ENCODE peak calls at places on chromosome 15, in four cellular contexts. X, T, Z and L are unnamed samples.

GRCh38 chr15:91319715-91320059 is 219.6 kb downstream of the SV2B start:
- DNase-seq in T (no peak), Z (no peak), X (no peak), L (no peak)

GRCh38 chr15:68627476-68627875 is 48.7 kb downstream of the CORO2B start:
- DNase-seq in Z (no peak), T (no peak), X (no peak), L (no peak)

GRCh38 chr15:75067123-75067854 is 43.9 kb downstream of the PPCDC start:
- DNase-seq in T (no peak), Z (no peak), X (no peak), L (peak)

GRCh38 chr15:35168464-35168863 is 83.4 kb upstream of the NANOGP8 start:
- DNase-seq in Z (no peak), X (no peak), T (no peak), L (peak)

GRCh38 chr15:73926191-73927002 is at the start of gene LOXL1:
- DNase-seq in T (no peak), Z (peak), X (peak), L (peak)

GRCh38 chr15:35252351-35252865 is 167.3 kb upstream of the NANOGP8 start:
- DNase-seq in X (no peak), T (no peak), Z (no peak), L (no peak)

GRCh38 chr15:90873998-90874605 is 5.7 kb downstream of the FURIN start:
- DNase-seq in T (no peak), X (peak), Z (no peak), L (no peak)

GRCh38 chr15:94125698-94126097 is 105.7 kb upstream of the MCTP2 start:
- DNase-seq in X (no peak), Z (no peak), T (no peak), L (no peak)

GRCh38 chr15:98676586-98677270 is 28.4 kb downstream of the IGF1R start:
- DNase-seq in X (no peak), T (no peak), Z (no peak), L (no peak)

GRCh38 chr15:98719169-98719515 is 70.8 kb downstream of the IGF1R start:
- DNase-seq in X (no peak), Z (peak), T (no peak), L (no peak)

GRCh38 chr15:35674873-35675781 is 129.2 kb upstream of the DPH6 start:
- DNase-seq in X (no peak), Z (no peak), T (no peak), L (peak)

GRCh38 chr15:60423540-60423939 is 25.8 kb upstream of the ANXA2 start:
- DNase-seq in X (no peak), T (peak), Z (peak), L (peak)

GRCh38 chr15:29685156-29686078 is 136.9 kb downstream of the TJP1 start:
- DNase-seq in X (no peak), Z (no peak), T (no peak), L (peak)

GRCh38 chr15:89820651-89821611 is 6.3 kb upstream of the ANPEP start:
- DNase-seq in X (no peak), T (no peak), Z (peak), L (peak)

GRCh38 chr15:69712999-69713398 is 260.4 kb downstream of the RPLP1 start:
- DNase-seq in T (no peak), X (no peak), Z (no peak), L (no peak)

GRCh38 chr15:85411992-85412538 is 31.7 kb downstream of the AKAP13 start:
- DNase-seq in T (no peak), X (no peak), Z (peak), L (no peak)

GRCh38 chr15:58472221-58472620 is 40.4 kb downstream of the LIPC start:
- DNase-seq in X (no peak), Z (no peak), T (no peak), L (no peak)

GRCh38 chr15:65833501-65834220 is 35.6 kb upstream of the RAB11A start:
- DNase-seq in T (no peak), X (no peak), Z (no peak), L (peak)

GRCh38 chr15:98321916-98322315 is 326.4 kb upstream of the IGF1R start:
- DNase-seq in T (no peak), Z (no peak), X (no peak), L (no peak)

GRCh38 chr15:60704129-60704528 is 225.2 kb upstream of the ICE2 start:
- DNase-seq in Z (no peak), T (no peak), X (no peak), L (no peak)

GRCh38 chr15:27757050-27757449 is 342.1 kb downstream of the OCA2 start:
- DNase-seq in Z (no peak), T (no peak), X (no peak), L (no peak)

GRCh38 chr15:40949756-40950207 is 3.5 kb upstream of the CHAC1 start:
- DNase-seq in X (no peak), Z (no peak), T (no peak), L (no peak)

GRCh38 chr15:62403164-62403809 is 238.2 kb upstream of the C2CD4B start:
- DNase-seq in Z (peak), X (no peak), T (peak), L (peak)

GRCh38 chr15:88917764-88918163 is 4.6 kb upstream of the MFGE8 start:
- DNase-seq in Z (no peak), T (no peak), X (no peak), L (no peak)

GRCh38 chr15:45399381-45400212 is 21.3 kb upstream of the GATM start:
- DNase-seq in X (no peak), Z (peak), T (peak), L (peak)

GRCh38 chr15:39171944-39172368 is 408.9 kb upstream of the THBS1 start:
- DNase-seq in X (peak), Z (peak), T (peak), L (peak)